ENCODE peak calls at places on chromosome 2, in six cellular contexts. J, E, O, B, G and D are unnamed samples.

GRCh38 chr2:33372940-33373553 is 103.4 kb upstream of the RASGRP3 start:
- DNase-seq in J (no peak), E (no peak), O (peak; percentile 39), B (no peak), G (no peak), D (no peak)

GRCh38 chr2:120863661-120864320 is 128.1 kb downstream of the GLI2 start:
- DNase-seq in J (no peak), E (peak; percentile 51), O (no peak), B (peak; percentile 71), G (no peak), D (peak; percentile 66)

GRCh38 chr2:165067958-165068612 is 112.8 kb upstream of the SLC38A11 start:
- DNase-seq in J (no peak), E (no peak), O (no peak), B (no peak), G (no peak), D (no peak)

GRCh38 chr2:40458271-40458794 is 6.4 kb upstream of the SLC8A1 start:
- DNase-seq in J (no peak), E (no peak), O (no peak), B (no peak), G (no peak), D (no peak)

GRCh38 chr2:121828281-121828731 is 72.9 kb downstream of the TSN start:
- DNase-seq in J (no peak), E (no peak), O (no peak), B (no peak), G (no peak), D (no peak)

GRCh38 chr2:225761396-225761795 is 361.9 kb downstream of the NYAP2 start:
- DNase-seq in J (no peak), E (no peak), O (no peak), B (no peak), G (no peak), D (no peak)

GRCh38 chr2:43462866-43463641 is 132.8 kb downstream of the THADA start:
- DNase-seq in J (no peak), E (peak; percentile 48), O (peak; percentile 71), B (no peak), G (no peak), D (no peak)

GRCh38 chr2:236825989-236826510 is 256.4 kb downstream of the ACKR3 start:
- DNase-seq in J (no peak), E (no peak), O (no peak), B (no peak), G (no peak), D (no peak)

GRCh38 chr2:177873915-177874314 is 198.7 kb downstream of the PDE11A start:
- DNase-seq in J (no peak), E (no peak), O (no peak), B (no peak), G (no peak), D (no peak)

GRCh38 chr2:157480182-157480961 is 36.5 kb upstream of the CYTIP start:
- DNase-seq in J (no peak), E (peak; percentile 81), O (no peak), B (peak; percentile 78), G (no peak), D (no peak)

GRCh38 chr2:231168460-231169139 is 29.8 kb upstream of the ARMC9 start:
- DNase-seq in J (no peak), E (no peak), O (no peak), B (no peak), G (no peak), D (no peak)

GRCh38 chr2:41879367-41879871 is 168.4 kb upstream of the PKDCC start:
- DNase-seq in J (no peak), E (no peak), O (no peak), B (no peak), G (no peak), D (no peak)

GRCh38 chr2:197008229-197008628 is 81.7 kb upstream of the PGAP1 start:
- DNase-seq in J (no peak), E (no peak), O (no peak), B (no peak), G (no peak), D (no peak)

GRCh38 chr2:124755386-124755785 is 730.3 kb downstream of the CNTNAP5 start:
- DNase-seq in J (no peak), E (no peak), O (no peak), B (no peak), G (no peak), D (no peak)

GRCh38 chr2:29628078-29628765 is 293.2 kb downstream of the ALK start:
- DNase-seq in J (no peak), E (no peak), O (no peak), B (no peak), G (no peak), D (no peak)

GRCh38 chr2:177419274-177419673 is 26.7 kb downstream of the AGPS start:
- DNase-seq in J (no peak), E (no peak), O (no peak), B (no peak), G (no peak), D (no peak)

GRCh38 chr2:45177870-45178269 is 168.6 kb upstream of the SIX2 start:
- DNase-seq in J (no peak), E (no peak), O (no peak), B (no peak), G (no peak), D (no peak)

GRCh38 chr2:117875786-117876185 is 61.3 kb downstream of the DDX18 start:
- DNase-seq in J (no peak), E (no peak), O (no peak), B (no peak), G (peak; percentile 4), D (no peak)
- TF ChIP-seq POLR2AphosphoS5 in J (no peak), E (no peak), O (no peak), B (no peak), G (no peak), D (no peak)

GRCh38 chr2:186241874-186242273 is 244.2 kb upstream of the ZC3H15 start:
- DNase-seq in J (no peak), E (no peak), O (no peak), B (no peak), G (no peak), D (no peak)
- H3K4me3 ChIP-seq in J (no peak overlapping the region), E (no peak overlapping the region), O (no peak overlapping the region), B (no peak overlapping the region), G (no peak overlapping the region), D (no peak overlapping the region)

GRCh38 chr2:75415141-75415540 is 145.6 kb downstream of the EVA1A start:
- DNase-seq in J (no peak), E (no peak), O (no peak), B (no peak), G (no peak), D (no peak)

GRCh38 chr2:75410702-75411101 is 150.0 kb downstream of the EVA1A start:
- DNase-seq in J (no peak), E (no peak), O (no peak), B (no peak), G (no peak), D (no peak)

DNA sequence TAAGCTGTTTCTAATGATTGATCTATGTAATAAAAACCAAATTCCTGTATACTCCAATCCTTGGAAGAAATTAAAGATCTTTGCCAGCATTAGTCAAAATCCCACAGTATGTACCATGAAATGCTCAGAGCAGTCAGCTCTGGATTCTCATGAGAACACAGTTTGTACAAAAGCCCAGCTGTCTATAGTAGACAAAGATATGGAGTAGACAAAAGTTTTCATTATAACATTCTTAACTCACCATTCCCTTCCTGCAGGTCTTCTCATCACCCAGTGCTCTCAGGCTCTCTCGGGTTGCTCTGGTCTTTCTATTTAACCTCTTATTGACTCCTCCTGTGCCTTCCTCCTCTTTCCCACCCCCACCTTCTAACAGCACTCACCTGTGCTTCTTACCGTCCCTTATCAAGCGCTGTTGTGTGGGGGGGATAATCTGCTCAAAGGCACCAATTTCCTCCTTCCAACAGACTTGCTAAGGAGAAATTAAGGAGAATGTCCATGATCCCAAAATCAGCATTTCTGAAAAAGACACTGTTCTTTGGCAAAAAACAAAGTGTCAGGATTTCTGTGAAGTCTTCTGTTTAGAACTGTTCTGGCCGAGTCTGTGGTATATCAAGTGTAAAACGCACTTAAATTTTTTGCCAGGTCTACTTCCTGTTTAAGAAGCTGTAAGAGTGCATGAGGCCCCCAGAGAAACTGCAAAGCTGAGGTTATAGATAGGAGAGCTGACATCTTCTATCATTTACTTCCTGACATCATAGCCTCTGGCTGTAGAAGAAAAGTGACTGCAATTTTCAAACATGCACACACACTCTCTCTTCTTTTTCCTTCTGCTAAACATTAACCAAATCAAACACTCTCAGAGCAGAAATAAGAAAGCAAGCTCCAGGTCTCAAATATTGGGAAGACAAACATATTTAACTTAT is 144.1 kb downstream of the EVA1A start:
- DNase-seq in J (no peak), E (no peak), O (no peak), B (no peak), G (no peak), D (no peak)
- TF ChIP-seq POLR2AphosphoS5 in J (no peak), E (no peak), O (no peak), B (no peak), G (no peak), D (no peak)

GRCh38 chr2:150478206-150478974 is 9.1 kb downstream of the RND3 start:
- DNase-seq in J (no peak), E (no peak), O (peak; percentile 33), B (no peak), G (no peak), D (no peak)

GRCh38 chr2:150480971-150481830 is 6.3 kb downstream of the RND3 start:
- DNase-seq in J (no peak), E (no peak), O (no peak), B (no peak), G (no peak), D (no peak)

GRCh38 chr2:150482111-150482510 is 5.4 kb downstream of the RND3 start:
- DNase-seq in J (no peak), E (no peak), O (no peak), B (no peak), G (no peak), D (no peak)

GRCh38 chr2:150479075-150479915 is 8.2 kb downstream of the RND3 start:
- DNase-seq in J (no peak), E (no peak), O (no peak), B (no peak), G (no peak), D (no peak)

GRCh38 chr2:150480241-150480640 is 7.2 kb downstream of the RND3 start:
- DNase-seq in J (no peak), E (peak; percentile 34), O (no peak), B (no peak), G (no peak), D (no peak)
- H3K4me3 ChIP-seq in J (no peak overlapping the region), E (no peak overlapping the region), O (no peak overlapping the region), B (no peak overlapping the region), G (no peak overlapping the region), D (peak overlapping the region; percentile 17)

GRCh38 chr2:73175663-73176204 is 26.6 kb upstream of the NOTO start:
- DNase-seq in J (peak; percentile 93), E (peak; percentile 93), O (peak; percentile 65), B (peak; percentile 84), G (peak; percentile 28), D (peak; percentile 93)
- TF ChIP-seq POLR2AphosphoS5 in J (no peak), E (no peak), O (no peak), B (no peak), G (no peak), D (peak; percentile 32)

GRCh38 chr2:31125918-31126695 is 12.1 kb downstream of the GALNT14 start:
- DNase-seq in J (peak; percentile 74), E (no peak), O (no peak), B (no peak), G (no peak), D (no peak)
- H3K4me3 ChIP-seq in J (no peak overlapping the region), E (no peak overlapping the region), O (no peak overlapping the region), B (no peak overlapping the region), G (no peak overlapping the region), D (no peak overlapping the region)